ENCODE peak calls at places on chromosomes 3 and 15, in five cellular contexts. One of them, this sample, is unnamed.

GRCh38 chr3:25508901-25509300 is 80.8 kb downstream of the RARB start:
- DNase-seq in naive thymus-derived CD8-positive, alpha-beta T cell: no peak
- DNase-seq in sigmoid colon: no peak
- DNase-seq in HCEC 1CT: peak
- DNase-seq in activated CD4-positive, alpha-beta T cell treated with anti-CD3 and anti-CD28 coated beads, Interleukin-2, amount 50 U/mL, for 1 hour: no peak
- DNase-seq in this sample: no peak

GRCh38 chr3:133821767-133822638 is 16.4 kb downstream of the SRPRB start:
- DNase-seq in activated CD4-positive, alpha-beta T cell treated with anti-CD3 and anti-CD28 coated beads, Interleukin-2, amount 50 U/mL, for 1 hour: no peak
- DNase-seq in sigmoid colon: no peak
- DNase-seq in naive thymus-derived CD8-positive, alpha-beta T cell: no peak
- DNase-seq in HCEC 1CT: peak
- DNase-seq in this sample: peak

GRCh38 chr3:37762698-37763097 is 99.0 kb upstream of the CTDSPL start:
- DNase-seq in activated CD4-positive, alpha-beta T cell treated with anti-CD3 and anti-CD28 coated beads, Interleukin-2, amount 50 U/mL, for 1 hour: no peak
- DNase-seq in naive thymus-derived CD8-positive, alpha-beta T cell: no peak
- DNase-seq in sigmoid colon: no peak
- DNase-seq in HCEC 1CT: no peak
- DNase-seq in this sample: no peak

GRCh38 chr15:66251790-66252355 is 1.7 kb downstream of the MEGF11 start:
- DNase-seq in HCEC 1CT: no peak
- DNase-seq in activated CD4-positive, alpha-beta T cell treated with anti-CD3 and anti-CD28 coated beads, Interleukin-2, amount 50 U/mL, for 1 hour: no peak
- DNase-seq in sigmoid colon: no peak
- DNase-seq in naive thymus-derived CD8-positive, alpha-beta T cell: no peak
- DNase-seq in this sample: no peak

GRCh38 chr3:64270143-64270542 is 44.9 kb upstream of the PRICKLE2 start:
- DNase-seq in HCEC 1CT: no peak
- DNase-seq in activated CD4-positive, alpha-beta T cell treated with anti-CD3 and anti-CD28 coated beads, Interleukin-2, amount 50 U/mL, for 1 hour: no peak
- DNase-seq in naive thymus-derived CD8-positive, alpha-beta T cell: no peak
- DNase-seq in sigmoid colon: no peak
- DNase-seq in this sample: no peak

GRCh38 chr15:35139822-35140221 is 54.7 kb upstream of the NANOGP8 start:
- DNase-seq in activated CD4-positive, alpha-beta T cell treated with anti-CD3 and anti-CD28 coated beads, Interleukin-2, amount 50 U/mL, for 1 hour: no peak
- DNase-seq in HCEC 1CT: no peak
- DNase-seq in sigmoid colon: no peak
- DNase-seq in naive thymus-derived CD8-positive, alpha-beta T cell: no peak
- DNase-seq in this sample: no peak

GRCh38 chr15:79003301-79003700 is 58.5 kb upstream of the CTSH start:
- DNase-seq in naive thymus-derived CD8-positive, alpha-beta T cell: no peak
- DNase-seq in activated CD4-positive, alpha-beta T cell treated with anti-CD3 and anti-CD28 coated beads, Interleukin-2, amount 50 U/mL, for 1 hour: no peak
- DNase-seq in sigmoid colon: no peak
- DNase-seq in HCEC 1CT: peak
- DNase-seq in this sample: no peak

GRCh38 chr15:92451225-92451825 is 57.6 kb downstream of the ST8SIA2 start:
- DNase-seq in HCEC 1CT: no peak
- DNase-seq in activated CD4-positive, alpha-beta T cell treated with anti-CD3 and anti-CD28 coated beads, Interleukin-2, amount 50 U/mL, for 1 hour: no peak
- DNase-seq in naive thymus-derived CD8-positive, alpha-beta T cell: no peak
- DNase-seq in sigmoid colon: no peak
- DNase-seq in this sample: no peak

GRCh38 chr15:101004986-101005747 is 86.0 kb downstream of the LRRK1 start:
- DNase-seq in HCEC 1CT: no peak
- DNase-seq in naive thymus-derived CD8-positive, alpha-beta T cell: no peak
- DNase-seq in activated CD4-positive, alpha-beta T cell treated with anti-CD3 and anti-CD28 coated beads, Interleukin-2, amount 50 U/mL, for 1 hour: no peak
- DNase-seq in sigmoid colon: peak
- DNase-seq in this sample: no peak

GRCh38 chr3:17047162-17047561 is 162.4 kb downstream of the PLCL2 start:
- DNase-seq in activated CD4-positive, alpha-beta T cell treated with anti-CD3 and anti-CD28 coated beads, Interleukin-2, amount 50 U/mL, for 1 hour: no peak
- DNase-seq in naive thymus-derived CD8-positive, alpha-beta T cell: no peak
- DNase-seq in HCEC 1CT: no peak
- DNase-seq in sigmoid colon: no peak
- DNase-seq in this sample: no peak

GRCh38 chr3:167843483-167843882 is 108.0 kb downstream of the SERPINI1 start:
- DNase-seq in activated CD4-positive, alpha-beta T cell treated with anti-CD3 and anti-CD28 coated beads, Interleukin-2, amount 50 U/mL, for 1 hour: no peak
- DNase-seq in HCEC 1CT: no peak
- DNase-seq in naive thymus-derived CD8-positive, alpha-beta T cell: no peak
- DNase-seq in sigmoid colon: no peak
- DNase-seq in this sample: no peak

GRCh38 chr3:117752984-117753717 is 1043.6 kb downstream of the TUSC7 start:
- DNase-seq in activated CD4-positive, alpha-beta T cell treated with anti-CD3 and anti-CD28 coated beads, Interleukin-2, amount 50 U/mL, for 1 hour: no peak
- DNase-seq in sigmoid colon: no peak
- DNase-seq in naive thymus-derived CD8-positive, alpha-beta T cell: no peak
- DNase-seq in HCEC 1CT: peak
- DNase-seq in this sample: no peak

GRCh38 chr15:57306944-57307411 is 69.3 kb upstream of the CGNL1 start:
- DNase-seq in naive thymus-derived CD8-positive, alpha-beta T cell: no peak
- DNase-seq in HCEC 1CT: no peak
- DNase-seq in sigmoid colon: peak
- DNase-seq in activated CD4-positive, alpha-beta T cell treated with anti-CD3 and anti-CD28 coated beads, Interleukin-2, amount 50 U/mL, for 1 hour: no peak
- DNase-seq in this sample: no peak

This sample was measured in thoracic aorta.